ENCODE peak calls at places on chromosome 14, in seven cellular contexts. I is Calu3, B is left kidney, V is substantia nigra, C is AG10803, K is activated gamma-delta T cell treated with Interleukin-2 at 50 U/mL for 16 hours, E is right cardiac atrium. J is an unnamed sample.
A peak's percentile ranks its signal among the peaks of the same experiment; 100 is the strongest.

GRCh38 chr14:101705733-101706508 is 55.6 kb upstream of the PPP2R5C start:
- DNase-seq in K (peak; percentile 57), B (peak; percentile 79), V (no peak), E (peak; percentile 92), I (peak; percentile 53), C (peak; percentile 14), J (no peak)

GRCh38 chr14:24273422-24273998 is 2.1 kb upstream of the RABGGTA start:
- DNase-seq in B (no peak), E (no peak), I (no peak), K (no peak), V (no peak), C (no peak), J (no peak)

GRCh38 chr14:72962829-72963312 is 36.6 kb downstream of the DCAF4 start:
- DNase-seq in C (peak; percentile 79), E (no peak), K (no peak), B (no peak), V (no peak), I (peak; percentile 65), J (no peak)

GRCh38 chr14:100651999-100652508 is 64.8 kb upstream of the BEGAIN start:
- DNase-seq in E (no peak), K (no peak), V (no peak), I (no peak), B (no peak), C (peak; percentile 72), J (no peak)

GRCh38 chr14:34324363-34324795 is 137.7 kb downstream of the SPTSSA start:
- DNase-seq in B (peak; percentile 68), E (no peak), C (peak; percentile 28), V (no peak), K (peak; percentile 6), I (peak; percentile 43), J (no peak)

GRCh38 chr14:89027097-89027740 is 202.8 kb downstream of the TTC8 start:
- DNase-seq in E (peak; percentile 85), C (peak; percentile 33), B (peak; percentile 79), K (peak; percentile 49), I (peak; percentile 62), V (peak; percentile 34), J (peak; percentile 73)

GRCh38 chr14:57029620-57030253 is 219.5 kb upstream of the OTX2 start:
- DNase-seq in I (no peak), V (no peak), E (no peak), C (no peak), K (no peak), B (no peak), J (no peak)

GRCh38 chr14:60981626-60982455 is 796 bp downstream of the SLC38A6 start:
- DNase-seq in K (no peak), B (peak; percentile 23), E (no peak), V (no peak), I (no peak), C (peak; percentile 76), J (no peak)

GRCh38 chr14:81400202-81400678 is at the start of gene STON2:
- DNase-seq in E (no peak), I (peak; percentile 38), C (peak; percentile 73), V (no peak), K (no peak), B (no peak), J (no peak)

J was measured in ascending aorta.